ENCODE peak calls at places on chromosomes 16 and 17, in six cellular contexts. W is RWPE1; T is MCF 10A; M is stimulated activated CD4-positive, alpha-beta T cell treated with anti-CD3 and anti-CD28 coated beads, Interleukin-15, amount 100 ng/mL, for 48 hours; D is GM10248; S is A549. Y is an unnamed sample.

GRCh38 chr17:7029659-7030058 is 6.2 kb upstream of the SLC16A13 start:
- DNase-seq in S (no peak), W (no peak), T (no peak), D (peak), M (no peak), Y (no peak)

GRCh38 chr17:2703606-2704005 is 8.0 kb downstream of the CLUH start:
- DNase-seq in S (no peak), T (no peak), M (no peak), D (no peak), W (no peak), Y (no peak)

GRCh38 chr17:45753645-45754225 is 30.4 kb upstream of the CRHR1 start:
- DNase-seq in S (no peak), T (no peak), W (no peak), D (no peak), M (no peak), Y (no peak)

GRCh38 chr17:77476498-77476897 is 335.7 kb downstream of the SEC14L1 start:
- DNase-seq in T (no peak), W (no peak), D (no peak), S (no peak), M (no peak), Y (no peak)

GRCh38 chr17:77495575-77495974 is 354.8 kb downstream of the SEC14L1 start:
- DNase-seq in T (no peak), D (no peak), M (no peak), W (no peak), S (no peak), Y (no peak)

GRCh38 chr16:11136600-11136999 is 119.4 kb downstream of the SOCS1 start:
- DNase-seq in S (no peak), M (no peak), T (peak), D (no peak), W (no peak), Y (no peak)

GRCh38 chr17:81142301-81143199 is 22.8 kb upstream of the PVALEF start:
- DNase-seq in W (peak), D (peak), T (peak), M (no peak), S (peak), Y (peak)

GRCh38 chr16:27446721-27447120 is 44.7 kb downstream of the IL21R start:
- DNase-seq in W (no peak), S (no peak), M (no peak), T (no peak), D (no peak), Y (peak)

GRCh38 chr17:77527394-77527793 is 386.6 kb downstream of the SEC14L1 start:
- DNase-seq in W (no peak), T (no peak), S (no peak), D (no peak), M (no peak), Y (no peak)

GRCh38 chr16:85421338-85422123 is 191.6 kb upstream of the GSE1 start:
- DNase-seq in T (no peak), D (no peak), S (no peak), W (no peak), M (no peak), Y (no peak)

GRCh38 chr17:72030067-72030899 is 90.5 kb upstream of the SOX9 start:
- DNase-seq in W (no peak), T (no peak), S (peak), M (no peak), D (peak), Y (peak)

GRCh38 chr17:19363114-19363438 is 553 bp upstream of the B9D1 start:
- DNase-seq in S (no peak), T (no peak), W (no peak), M (no peak), D (no peak), Y (no peak)

GRCh38 chr16:88686439-88687253 is at the start of gene SNAI3:
- DNase-seq in D (peak), M (peak), S (peak), T (peak), W (peak), Y (peak)

GRCh38 chr17:72609501-72609900 is 483.0 kb downstream of the SLC39A11 start:
- DNase-seq in T (peak), D (no peak), M (no peak), W (peak), S (peak), Y (peak)

GRCh38 chr16:3982216-3982615 is 101.7 kb upstream of the CREBBP start:
- DNase-seq in M (no peak), W (no peak), T (no peak), S (no peak), D (no peak), Y (no peak)

GRCh38 chr17:75459590-75460267 is 3.3 kb downstream of the TMEM94 start:
- DNase-seq in M (no peak), W (no peak), D (no peak), S (no peak), T (no peak), Y (peak)